ENCODE peak calls at places on chromosomes 5 and 9, in four cellular contexts. D, B, J and R are unnamed samples.

GRCh38 chr5:156526081-156527017 is 199.4 kb downstream of the SGCD start:
- DNase-seq in D (no peak), B (no peak), J (no peak), R (no peak)

GRCh38 chr9:98168952-98169488 is 23.4 kb downstream of the CORO2A start:
- DNase-seq in D (peak; percentile 65), B (peak; percentile 85), J (peak; percentile 88), R (peak; percentile 76)

GRCh38 chr5:1474875-1475543 is 29.8 kb upstream of the SLC6A3 start:
- DNase-seq in D (no peak), B (no peak), J (no peak), R (no peak)

GRCh38 chr5:175922192-175922885 is 45.8 kb downstream of the THOC3 start:
- DNase-seq in D (no peak), B (peak; percentile 41), J (no peak), R (no peak)

GRCh38 chr9:81372628-81373191 is 316.6 kb downstream of the TLE1 start:
- DNase-seq in D (no peak), B (no peak), J (no peak), R (no peak)

GRCh38 chr9:134187110-134187531 is 22.8 kb upstream of the RNU6ATAC start:
- DNase-seq in D (no peak), B (no peak), J (no peak), R (no peak)

GRCh38 chr5:88923623-88924619 is 40.9 kb upstream of the MEF2C start:
- DNase-seq in D (no peak), B (no peak), J (peak; percentile 81), R (no peak)

GRCh38 chr5:10648806-10649517 is 85.1 kb downstream of the ANKRD33B start:
- DNase-seq in D (no peak), B (no peak), J (no peak), R (no peak)

GRCh38 chr9:133759146-133759900 is 21.2 kb upstream of the SARDH start:
- DNase-seq in D (no peak), B (no peak), J (peak; percentile 13), R (peak; percentile 48)

GRCh38 chr5:165460911-165461310 is 1955.5 kb downstream of the MAT2B start:
- DNase-seq in D (no peak), B (no peak), J (no peak), R (no peak)

GRCh38 chr9:131238402-131239021 is 37.8 kb downstream of the FAM78A start:
- DNase-seq in D (no peak), B (no peak), J (no peak), R (peak; percentile 38)

GRCh38 chr9:126522957-126523356 is 90.8 kb upstream of the LMX1B start:
- DNase-seq in D (no peak), B (no peak), J (no peak), R (no peak)

GRCh38 chr5:168314735-168315411 is 23.4 kb downstream of the WWC1 start:
- DNase-seq in D (no peak), B (peak; percentile 97), J (no peak), R (peak; percentile 24)

GRCh38 chr9:35731415-35732184 is 395 bp downstream of the TLN1 start:
- DNase-seq in D (no peak), B (peak; percentile 53), J (peak; percentile 65), R (no peak)

GRCh38 chr9:91693226-91693625 is 256.8 kb downstream of the ROR2 start:
- DNase-seq in D (no peak), B (no peak), J (no peak), R (no peak)

GRCh38 chr5:151741678-151742423 is 16.6 kb downstream of the ATOX1 start:
- DNase-seq in D (no peak), B (no peak), J (no peak), R (no peak)

GRCh38 chr5:82859439-82860140 is 217.6 kb downstream of the TMEM167A start:
- DNase-seq in D (no peak), B (no peak), J (no peak), R (peak; percentile 15)

GRCh38 chr5:160233215-160233614 is 3.9 kb downstream of the FABP6 start:
- DNase-seq in D (peak; percentile 53), B (no peak), J (peak; percentile 49), R (no peak)

GRCh38 chr5:172007795-172008465 is 1.5 kb upstream of the FBXW11 start:
- DNase-seq in D (no peak), B (no peak), J (no peak), R (no peak)

GRCh38 chr9:127915801-127916664 is 808 bp downstream of the ST6GALNAC4 start:
- DNase-seq in D (no peak), B (no peak), J (peak; percentile 26), R (no peak)

GRCh38 chr9:129250786-129251185 is 72.7 kb upstream of the IER5L start:
- DNase-seq in D (no peak), B (no peak), J (no peak), R (no peak)

GRCh38 chr5:120533581-120533980 is 69.5 kb downstream of the PRR16 start:
- DNase-seq in D (no peak), B (no peak), J (no peak), R (no peak)

GRCh38 chr5:6096101-6096500 is 282.2 kb downstream of the MED10 start:
- DNase-seq in D (no peak), B (no peak), J (no peak), R (no peak)

GRCh38 chr5:20266068-20266467 is 278.1 kb upstream of the CDH18 start:
- DNase-seq in D (no peak), B (no peak), J (no peak), R (no peak)

GRCh38 chr9:1400983-1401382 is 350.8 kb downstream of the DMRT2 start:
- DNase-seq in D (no peak), B (no peak), J (no peak), R (peak; percentile 55)

GRCh38 chr5:173327084-173327947 is 898 bp downstream of the STC2 start:
- DNase-seq in D (no peak), B (no peak), J (peak; percentile 53), R (no peak)

GRCh38 chr5:173329370-173330150 is 1.3 kb upstream of the STC2 start:
- DNase-seq in D (peak; percentile 25), B (peak; percentile 72), J (no peak), R (peak; percentile 87)

GRCh38 chr5:173330151-173330855 is 2.1 kb upstream of the STC2 start:
- DNase-seq in D (no peak), B (peak; percentile 82), J (no peak), R (no peak)

GRCh38 chr5:173327948-173328895 is at the start of gene STC2:
- DNase-seq in D (peak; percentile 15), B (peak; percentile 96), J (peak; percentile 92), R (peak; percentile 97)

GRCh38 chr5:173328896-173329369 is 719 bp upstream of the STC2 start:
- DNase-seq in D (no peak), B (peak; percentile 64), J (no peak), R (peak; percentile 70)
- TF ChIP-seq ATF2 in D (no peak), B (no peak), J (no peak), R (no peak)

GRCh38 chr5:53929596-53929995 is 369.2 kb downstream of the NDUFS4 start:
- DNase-seq in D (no peak), B (no peak), J (no peak), R (no peak)

GRCh38 chr5:53936481-53937352 is 373.7 kb downstream of the ARL15 start:
- DNase-seq in D (no peak), B (no peak), J (no peak), R (no peak)

GRCh38 chr5:53937467-53937866 is 372.9 kb downstream of the ARL15 start:
- DNase-seq in D (no peak), B (no peak), J (no peak), R (no peak)

GRCh38 chr5:53930457-53930856 is 370.0 kb downstream of the NDUFS4 start:
- DNase-seq in D (no peak), B (no peak), J (no peak), R (no peak)

GRCh38 chr5:53934126-53934856 is 373.9 kb downstream of the NDUFS4 start:
- DNase-seq in D (no peak), B (no peak), J (no peak), R (no peak)
- TF ChIP-seq ATF2 in D (no peak), B (no peak), J (no peak), R (no peak)

DNA sequence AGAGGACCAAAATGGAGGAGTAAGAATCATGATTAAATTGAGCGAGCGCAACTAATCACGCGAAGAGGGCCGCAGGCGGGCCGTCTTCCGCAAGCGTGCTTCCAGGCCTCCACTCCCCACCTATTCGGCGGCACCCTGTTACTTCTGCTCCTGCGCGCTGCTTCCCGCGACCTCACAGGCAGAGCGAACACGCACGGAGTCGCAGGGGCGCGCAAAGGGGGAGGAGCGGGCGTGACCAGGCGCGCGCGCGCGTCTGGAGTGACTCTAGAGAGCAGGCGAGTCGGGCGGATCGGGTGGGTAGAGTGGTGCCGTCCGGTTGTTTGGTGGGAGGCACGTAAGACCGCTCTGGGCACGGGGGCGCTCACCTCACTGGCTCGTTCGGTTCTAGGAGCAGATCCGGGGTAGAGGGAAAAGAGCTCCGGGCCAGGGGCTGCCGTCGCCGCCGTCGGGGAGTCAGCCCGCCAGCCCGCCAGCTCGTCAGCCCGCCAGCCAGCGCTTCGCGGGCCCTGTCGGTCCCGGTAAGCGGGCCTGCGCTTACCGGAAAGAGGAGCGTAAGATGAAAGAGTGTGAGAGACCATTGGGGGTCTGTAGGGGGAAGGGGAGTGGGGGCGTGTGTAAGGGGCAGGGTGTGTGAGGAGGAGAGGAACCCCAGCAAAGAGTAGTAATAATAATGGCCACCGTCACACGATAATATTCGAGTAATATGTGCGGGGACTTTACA is at the start of gene CNOT8:
- DNase-seq in D (peak; percentile 87), B (peak; percentile 94), J (peak; percentile 99), R (peak; percentile 97)
- TF ChIP-seq ATF2 in D (no peak), B (no peak), J (no peak), R (no peak)

GRCh38 chr5:112210430-112211005 is 208.6 kb downstream of the EPB41L4A start:
- DNase-seq in D (no peak), B (peak; percentile 37), J (peak; percentile 66), R (peak; percentile 38)
- TF ChIP-seq ATF2 in D (no peak), B (no peak), J (no peak), R (no peak)

GRCh38 chr9:101117091-101117490 is 88.6 kb downstream of the PLPPR1 start:
- DNase-seq in D (no peak), B (no peak), J (no peak), R (no peak)
- TF ChIP-seq ATF2 in D (no peak), B (no peak), J (no peak), R (no peak)

GRCh38 chr9:61673664-61674381 is 484.0 kb downstream of the SPATA31A7 start:
- DNase-seq in D (no peak), B (no peak), J (no peak), R (no peak)
- TF ChIP-seq ATF2 in D (no peak), B (no peak), J (no peak), R (no peak)